ENCODE peak calls at places on chromosome 21, in five cellular contexts. One of them, this sample, is unnamed.
A peak's percentile ranks its signal among the peaks of the same experiment; 100 is the strongest.

GRCh38 chr21:27365394-27365793 is 398.5 kb upstream of the ADAMTS5 start:
- DNase-seq in K562: no peak
- DNase-seq in WTC11: no peak
- DNase-seq in H1: no peak
- DNase-seq in GM12878: no peak
- DNase-seq in this sample: no peak

GRCh38 chr21:38468989-38469388 is 29.3 kb downstream of the ERG start:
- DNase-seq in GM12878: no peak
- DNase-seq in H1: no peak
- DNase-seq in K562: no peak
- DNase-seq in WTC11: no peak
- DNase-seq in this sample: peak; percentile 68

GRCh38 chr21:45365608-45366241 is 39.2 kb upstream of the COL18A1 start:
- DNase-seq in H1: no peak
- DNase-seq in K562: no peak
- DNase-seq in WTC11: peak; percentile 61
- DNase-seq in GM12878: no peak
- DNase-seq in this sample: peak; percentile 92

GRCh38 chr21:44354001-44354405 is 582 bp downstream of the TRPM2 start:
- DNase-seq in K562: no peak
- DNase-seq in H1: no peak
- DNase-seq in GM12878: no peak
- DNase-seq in WTC11: no peak
- DNase-seq in this sample: no peak

GRCh38 chr21:21232320-21232719 is 234.1 kb downstream of the NCAM2 start:
- DNase-seq in GM12878: no peak
- DNase-seq in H1: no peak
- DNase-seq in WTC11: no peak
- DNase-seq in K562: no peak
- DNase-seq in this sample: no peak

GRCh38 chr21:44728716-44729115 is 17.3 kb upstream of the TSPEAR start:
- DNase-seq in GM12878: no peak
- DNase-seq in K562: no peak
- DNase-seq in WTC11: no peak
- DNase-seq in H1: no peak
- DNase-seq in this sample: no peak

GRCh38 chr21:44886113-44887075 is 12.9 kb upstream of the PTTG1IP start:
- DNase-seq in K562: no peak
- DNase-seq in WTC11: no peak
- DNase-seq in GM12878: no peak
- DNase-seq in H1: no peak
- DNase-seq in this sample: no peak

GRCh38 chr21:37257526-37257966 is 9.6 kb downstream of the VPS26C start:
- DNase-seq in GM12878: no peak
- DNase-seq in H1: no peak
- DNase-seq in K562: no peak
- DNase-seq in WTC11: no peak
- DNase-seq in this sample: peak; percentile 57

GRCh38 chr21:44677881-44678280 is 4.1 kb downstream of the KRTAP12-1 start:
- DNase-seq in GM12878: no peak
- DNase-seq in WTC11: no peak
- DNase-seq in H1: no peak
- DNase-seq in K562: no peak
- DNase-seq in this sample: no peak

GRCh38 chr21:38965241-38965640 is 159.5 kb downstream of the ETS2 start:
- DNase-seq in K562: no peak
- DNase-seq in WTC11: no peak
- DNase-seq in GM12878: no peak
- DNase-seq in H1: no peak
- DNase-seq in this sample: peak; percentile 79

GRCh38 chr21:28548291-28548690 is 444.4 kb downstream of the LTN1 start:
- DNase-seq in WTC11: no peak
- DNase-seq in GM12878: no peak
- DNase-seq in H1: no peak
- DNase-seq in K562: no peak
- DNase-seq in this sample: no peak

GRCh38 chr21:37921091-37921490 is 4.8 kb upstream of the KCNJ6 start:
- DNase-seq in K562: no peak
- DNase-seq in WTC11: no peak
- DNase-seq in GM12878: no peak
- DNase-seq in H1: no peak
- DNase-seq in this sample: no peak

GRCh38 chr21:43758132-43758619 is 17.9 kb downstream of the CSTB start:
- DNase-seq in K562: no peak
- DNase-seq in WTC11: no peak
- DNase-seq in GM12878: no peak
- DNase-seq in H1: no peak
- DNase-seq in this sample: no peak

GRCh38 chr21:14358775-14359174 is 24.2 kb downstream of the HSPA13 start:
- DNase-seq in WTC11: no peak
- DNase-seq in H1: no peak
- DNase-seq in GM12878: no peak
- DNase-seq in K562: no peak
- DNase-seq in this sample: no peak

GRCh38 chr21:27244796-27245195 is 277.9 kb upstream of the ADAMTS5 start:
- DNase-seq in WTC11: no peak
- DNase-seq in K562: no peak
- DNase-seq in GM12878: no peak
- DNase-seq in H1: no peak
- DNase-seq in this sample: no peak

DNA sequence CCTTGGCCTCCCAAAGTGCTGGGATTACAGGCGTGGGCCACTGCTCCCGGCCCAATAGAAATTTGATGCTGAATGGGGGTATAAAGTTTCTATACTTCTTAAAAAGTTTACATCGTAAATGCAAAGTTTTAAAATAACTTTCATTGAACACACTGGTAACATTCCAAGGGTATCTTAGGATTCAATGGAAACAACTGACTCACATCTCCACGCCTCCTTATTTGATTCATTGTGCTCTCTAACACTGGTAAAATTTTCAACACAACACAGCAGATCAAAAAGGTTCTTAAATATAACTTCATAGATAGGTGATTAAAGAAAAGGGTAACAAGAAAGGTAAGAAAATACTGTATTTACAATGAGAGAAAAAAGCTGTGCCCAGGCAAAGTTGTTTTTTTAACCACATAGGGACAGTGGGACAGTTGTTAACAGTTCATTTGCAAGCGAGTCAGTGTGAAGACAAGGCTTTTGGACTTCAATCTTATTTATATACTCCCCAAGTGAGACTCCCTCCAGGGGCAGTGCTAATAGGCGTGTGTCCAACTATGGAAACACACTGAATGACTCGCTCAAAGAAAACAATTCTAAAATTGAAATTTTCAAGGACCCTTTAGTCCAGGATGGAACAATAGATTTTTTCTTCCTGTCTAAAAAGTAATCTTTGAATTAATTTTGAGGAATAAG is 140.5 kb downstream of the TIAM1 start:
- DNase-seq in K562: no peak
- DNase-seq in WTC11: no peak
- DNase-seq in GM12878: no peak
- DNase-seq in H1: no peak
- DNase-seq in this sample: no peak
- TF ChIP-seq USF2 in K562: no peak
- TF ChIP-seq USF2 in WTC11: no peak
- TF ChIP-seq USF2 in GM12878: no peak
- TF ChIP-seq USF2 in H1: no peak
- TF ChIP-seq USF2 in this sample: no peak

GRCh38 chr21:25931791-25932190 is 197.0 kb downstream of the GABPA start:
- DNase-seq in WTC11: no peak
- DNase-seq in K562: no peak
- DNase-seq in H1: no peak
- DNase-seq in GM12878: no peak
- DNase-seq in this sample: no peak
- TF ChIP-seq SP1 in WTC11: no peak
- TF ChIP-seq SP1 in K562: no peak
- TF ChIP-seq SP1 in H1: no peak
- TF ChIP-seq SP1 in GM12878: no peak
- TF ChIP-seq SP1 in this sample: no peak

DNA sequence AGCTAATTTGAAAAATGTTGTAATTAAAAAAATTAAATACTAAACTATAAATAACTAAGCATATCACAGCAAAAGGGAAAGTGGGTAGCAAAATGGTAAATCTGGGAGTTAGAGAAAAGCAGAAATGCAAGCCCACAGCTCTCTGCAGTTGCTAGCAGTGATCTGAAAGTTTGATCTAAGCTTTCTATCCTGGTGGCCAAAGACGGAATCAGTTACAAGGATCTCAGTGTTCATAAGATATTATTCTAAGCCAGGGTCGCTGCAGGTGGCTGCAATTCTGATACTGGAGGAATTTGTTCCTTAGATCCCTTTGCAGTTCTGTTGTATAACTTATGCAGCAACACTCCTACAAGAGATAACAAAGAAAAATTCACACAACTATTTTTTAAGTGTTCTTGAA is 363.7 kb downstream of the SETD4 start:
- DNase-seq in K562: no peak
- DNase-seq in H1: no peak
- DNase-seq in WTC11: no peak
- DNase-seq in GM12878: no peak
- DNase-seq in this sample: no peak
- TF ChIP-seq USF2 in K562: no peak
- TF ChIP-seq USF2 in H1: no peak
- TF ChIP-seq USF2 in WTC11: no peak
- TF ChIP-seq USF2 in GM12878: no peak
- TF ChIP-seq USF2 in this sample: no peak

GRCh38 chr21:35905973-35906357 is 154.4 kb downstream of the SETD4 start:
- DNase-seq in K562: no peak
- DNase-seq in WTC11: no peak
- DNase-seq in GM12878: no peak
- DNase-seq in H1: no peak
- DNase-seq in this sample: no peak

GRCh38 chr21:35909456-35910178 is 150.7 kb downstream of the SETD4 start:
- DNase-seq in WTC11: no peak
- DNase-seq in H1: no peak
- DNase-seq in K562: peak; percentile 46
- DNase-seq in GM12878: no peak
- DNase-seq in this sample: no peak

GRCh38 chr21:35906587-35906986 is 153.7 kb downstream of the SETD4 start:
- DNase-seq in GM12878: no peak
- DNase-seq in K562: no peak
- DNase-seq in WTC11: no peak
- DNase-seq in H1: no peak
- DNase-seq in this sample: no peak

GRCh38 chr21:35908311-35909078 is 151.8 kb downstream of the SETD4 start:
- DNase-seq in GM12878: no peak
- DNase-seq in K562: no peak
- DNase-seq in H1: no peak
- DNase-seq in WTC11: no peak
- DNase-seq in this sample: no peak

DNA sequence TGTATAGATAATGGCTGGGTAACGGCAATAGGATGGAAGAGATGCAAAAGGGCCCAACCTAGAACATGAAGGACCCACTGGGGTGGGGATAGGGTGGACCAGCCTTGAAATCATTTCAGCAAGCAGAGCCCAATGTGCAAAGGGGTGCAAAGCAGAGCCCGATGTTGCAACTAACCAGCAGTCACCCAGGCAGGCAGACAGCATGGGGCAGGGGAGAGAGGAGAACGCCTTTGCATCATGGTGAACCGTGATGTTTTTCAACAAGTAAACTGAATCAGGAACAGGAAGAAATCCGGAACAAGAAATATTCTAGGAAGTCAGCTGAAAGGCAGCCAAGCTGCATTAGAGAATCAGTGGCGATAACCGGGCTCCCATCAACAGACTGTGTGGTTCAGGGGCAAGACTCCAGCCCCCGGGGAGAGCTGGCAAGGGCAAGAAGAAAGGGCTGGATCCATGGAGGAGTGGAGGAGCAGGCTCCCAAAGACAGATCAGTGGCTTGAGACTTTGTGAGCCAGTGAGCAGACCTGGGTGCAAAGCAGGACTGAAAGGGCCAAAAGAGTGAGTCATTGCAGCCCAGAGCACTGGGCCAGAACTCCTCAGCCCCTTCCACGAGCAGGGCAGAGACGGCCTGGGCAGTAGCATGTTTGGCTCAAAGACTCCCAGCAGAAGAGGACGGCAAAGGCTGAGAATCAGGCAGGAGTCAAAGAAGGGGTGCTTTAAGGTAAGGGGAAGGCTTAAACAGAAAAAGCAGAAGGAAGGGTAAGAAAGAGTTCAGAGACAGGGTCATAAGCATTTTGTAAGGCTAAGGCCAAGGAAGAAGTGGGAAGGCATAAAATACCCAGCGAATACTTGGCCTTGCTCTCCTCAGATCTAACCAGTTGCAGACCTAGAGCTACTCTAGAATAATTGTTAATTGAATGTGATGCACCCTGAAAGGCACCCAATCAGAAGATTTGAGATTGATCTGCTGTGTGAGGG is 155.0 kb downstream of the SETD4 start:
- DNase-seq in K562: no peak
- DNase-seq in WTC11: no peak
- DNase-seq in GM12878: no peak
- DNase-seq in H1: no peak
- DNase-seq in this sample: no peak
- TF ChIP-seq SP1 in K562: no peak
- TF ChIP-seq SP1 in WTC11: no peak
- TF ChIP-seq SP1 in GM12878: no peak
- TF ChIP-seq SP1 in H1: no peak
- TF ChIP-seq SP1 in this sample: no peak

GRCh38 chr21:17370263-17370662 is 142.6 kb upstream of the CXADR start:
- DNase-seq in GM12878: no peak
- DNase-seq in K562: no peak
- DNase-seq in WTC11: no peak
- DNase-seq in H1: no peak
- DNase-seq in this sample: no peak
- TF ChIP-seq USF2 in GM12878: no peak
- TF ChIP-seq USF2 in K562: no peak
- TF ChIP-seq USF2 in WTC11: peak; percentile 34
- TF ChIP-seq USF2 in H1: no peak
- TF ChIP-seq USF2 in this sample: no peak

DNA sequence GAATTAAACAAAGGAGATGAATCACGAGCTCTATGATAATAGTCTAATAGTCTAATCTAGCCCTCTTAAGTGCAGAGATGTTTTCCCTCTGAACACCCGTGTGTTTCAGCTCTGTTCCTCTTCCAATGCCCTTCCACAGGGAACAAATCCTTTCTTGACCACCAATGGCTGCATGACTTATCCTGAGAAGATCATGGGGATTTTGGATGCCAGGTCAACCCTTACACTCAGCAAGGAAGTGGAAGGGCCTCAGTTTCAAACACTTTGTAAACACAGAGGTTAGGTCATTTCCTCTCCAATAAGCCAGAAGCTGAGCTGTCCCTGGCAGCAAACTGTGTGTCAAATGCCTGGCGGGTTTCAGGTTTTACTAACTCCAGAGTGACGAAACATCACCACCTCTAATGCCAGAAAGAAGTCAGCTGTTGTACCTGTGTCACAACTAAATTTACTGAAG is 200.0 kb downstream of the GABPA start:
- DNase-seq in H1: no peak
- DNase-seq in GM12878: no peak
- DNase-seq in K562: no peak
- DNase-seq in WTC11: no peak
- DNase-seq in this sample: peak; percentile 44
- TF ChIP-seq SP1 in H1: no peak
- TF ChIP-seq SP1 in GM12878: no peak
- TF ChIP-seq SP1 in K562: no peak
- TF ChIP-seq SP1 in WTC11: no peak
- TF ChIP-seq SP1 in this sample: no peak